ENCODE peak calls at places on chromosomes 12 and 14, in six cellular contexts. C, P, Z, J, V and K are unnamed samples.

GRCh38 chr12:124581792-124582424 is 14.5 kb upstream of the NCOR2 start:
- DNase-seq in C (no peak), P (peak), Z (peak), J (no peak), V (no peak), K (no peak)

GRCh38 chr14:75047506-75047905 is 3.8 kb downstream of the MLH3 start:
- DNase-seq in C (no peak), P (no peak), Z (no peak), J (no peak), V (no peak), K (no peak)

GRCh38 chr12:47133981-47134380 is 54.2 kb upstream of the AMIGO2 start:
- DNase-seq in C (no peak), P (no peak), Z (no peak), J (no peak), V (no peak), K (no peak)

GRCh38 chr12:74349925-74350324 is 187.7 kb upstream of the ATXN7L3B start:
- DNase-seq in C (no peak), P (no peak), Z (no peak), J (peak), V (no peak), K (no peak)

GRCh38 chr12:57894577-57895292 is 46.6 kb upstream of the ATP23 start:
- DNase-seq in C (no peak), P (no peak), Z (no peak), J (no peak), V (no peak), K (no peak)

GRCh38 chr12:112107728-112108447 is 695 bp downstream of the NAA25 start:
- DNase-seq in C (no peak), P (no peak), Z (no peak), J (peak), V (peak), K (no peak)

GRCh38 chr12:100926669-100927248 is 132.2 kb downstream of the ANO4 start:
- DNase-seq in C (no peak), P (no peak), Z (no peak), J (peak), V (no peak), K (no peak)

GRCh38 chr12:26426652-26427051 is 231.3 kb downstream of the SSPN start:
- DNase-seq in C (no peak), P (no peak), Z (no peak), J (no peak), V (no peak), K (no peak)

GRCh38 chr14:81396108-81396507 is 4.0 kb downstream of the STON2 start:
- DNase-seq in C (no peak), P (no peak), Z (no peak), J (no peak), V (no peak), K (no peak)

GRCh38 chr14:93959239-93960107 is 16.9 kb downstream of the ASB2 start:
- DNase-seq in C (peak), P (no peak), Z (peak), J (no peak), V (peak), K (peak)

GRCh38 chr12:104682790-104683279 is 226.1 kb downstream of the CHST11 start:
- DNase-seq in C (peak), P (no peak), Z (no peak), J (no peak), V (no peak), K (no peak)

GRCh38 chr14:75051556-75051899 is 261 bp upstream of the MLH3 start:
- DNase-seq in C (no peak), P (no peak), Z (no peak), J (no peak), V (no peak), K (no peak)

GRCh38 chr12:82412246-82412645 is 53.9 kb downstream of the METTL25 start:
- DNase-seq in C (no peak), P (no peak), Z (no peak), J (no peak), V (no peak), K (no peak)

GRCh38 chr14:55274144-55274543 is 2.9 kb downstream of the FBXO34 start:
- DNase-seq in C (no peak), P (no peak), Z (no peak), J (no peak), V (no peak), K (no peak)

GRCh38 chr12:108691995-108692808 is 39.1 kb downstream of the CORO1C start:
- DNase-seq in C (peak), P (peak), Z (no peak), J (no peak), V (no peak), K (no peak)

DNA sequence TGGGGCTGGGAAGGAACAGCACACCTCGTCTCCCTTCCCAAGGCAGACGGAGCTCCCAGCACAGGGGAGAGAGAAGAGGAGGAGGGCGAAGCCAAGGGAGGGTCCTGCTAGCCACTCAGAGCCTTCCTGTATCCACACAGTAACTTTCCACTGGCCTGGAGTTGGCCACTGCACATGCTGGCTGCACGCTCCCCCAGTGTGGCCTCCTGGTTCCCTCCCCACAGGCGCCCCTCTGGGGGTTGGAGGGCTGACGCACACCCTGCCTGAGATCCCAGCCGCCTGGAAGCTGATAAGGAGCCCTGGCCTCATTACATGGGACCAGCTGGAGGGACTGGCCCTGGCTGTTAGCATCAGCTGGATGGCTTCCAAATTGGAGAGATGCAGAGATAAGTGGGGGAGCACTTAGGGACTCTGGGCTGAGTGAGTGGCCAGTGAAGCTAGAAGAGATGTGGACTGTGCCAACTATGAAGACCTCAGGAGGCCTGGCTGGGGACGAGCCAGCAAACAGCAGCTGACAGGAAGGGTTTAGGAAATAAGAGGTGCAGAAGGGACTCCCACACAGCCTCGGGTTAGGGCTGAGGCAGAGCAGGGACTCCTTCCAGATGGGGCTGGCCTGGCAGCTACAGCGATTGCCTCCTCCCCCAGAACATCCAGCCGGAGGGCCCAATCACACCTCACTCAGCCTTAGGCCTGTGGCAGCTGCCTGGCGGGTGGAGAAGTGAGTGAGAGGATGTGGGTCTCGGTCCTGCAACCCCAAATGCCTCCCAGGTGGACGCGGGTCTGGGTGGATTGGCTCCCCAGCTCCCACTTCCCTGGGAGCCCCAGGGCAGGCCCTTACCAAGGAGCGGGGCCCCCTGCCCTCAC is 26.3 kb upstream of the BCDIN3D start:
- DNase-seq in C (peak), P (no peak), Z (peak), J (peak), V (no peak), K (peak)
- TF ChIP-seq POLR2A in C (no peak), P (no peak), Z (no peak), J (no peak), V (no peak), K (no peak)

GRCh38 chr12:53048033-53048779 is 1.7 kb upstream of the TNS2 start:
- DNase-seq in C (peak), P (peak), Z (peak), J (peak), V (peak), K (no peak)

GRCh38 chr12:53048780-53049401 is 974 bp upstream of the TNS2 start:
- DNase-seq in C (peak), P (peak), Z (peak), J (peak), V (no peak), K (no peak)

GRCh38 chr12:53045646-53046045 is 4.2 kb upstream of the TNS2 start:
- DNase-seq in C (no peak), P (no peak), Z (no peak), J (no peak), V (no peak), K (no peak)

GRCh38 chr12:53046655-53047220 is 3.1 kb upstream of the TNS2 start:
- DNase-seq in C (peak), P (peak), Z (peak), J (peak), V (peak), K (peak)

GRCh38 chr12:53047221-53048032 is 2.4 kb upstream of the TNS2 start:
- DNase-seq in C (peak), P (peak), Z (peak), J (peak), V (peak), K (peak)
- TF ChIP-seq POLR2A in C (peak), P (peak), Z (peak), J (no peak), V (peak), K (peak)

DNA sequence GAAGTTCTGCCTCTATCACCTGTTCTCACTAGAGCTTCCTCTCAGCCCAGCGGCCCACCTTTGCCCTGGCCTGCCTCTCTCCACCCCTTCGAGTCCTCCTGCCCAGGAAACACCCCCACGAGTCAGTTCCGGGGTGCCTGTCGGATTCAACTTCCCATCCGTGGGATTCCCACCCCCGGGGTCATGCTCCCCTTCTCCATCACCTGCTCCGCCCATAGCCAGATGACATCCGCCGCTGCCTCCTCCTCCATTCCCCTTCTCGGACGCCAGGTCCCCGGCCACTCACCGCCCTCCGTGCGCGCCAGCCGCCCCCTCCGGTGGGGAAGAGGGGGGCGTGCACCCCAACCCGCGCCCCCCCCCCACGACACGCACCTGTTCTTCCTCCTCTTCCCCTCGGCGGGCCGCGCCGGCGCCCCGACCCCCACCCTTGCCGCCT is 758 bp downstream of the SPPL3 start:
- DNase-seq in C (peak), P (peak), Z (peak), J (peak), V (peak), K (peak)
- TF ChIP-seq POLR2A in C (peak), P (peak), Z (no peak), J (no peak), V (no peak), K (peak)

GRCh38 chr14:103870144-103870876 is 22.9 kb upstream of the PPP1R13B start:
- DNase-seq in C (no peak), P (no peak), Z (no peak), J (no peak), V (no peak), K (no peak)
- TF ChIP-seq POLR2A in C (no peak), P (no peak), Z (no peak), J (no peak), V (no peak), K (no peak)

GRCh38 chr12:122526683-122527477 is at the start of the genes KNTC1 and RSRC2:
- DNase-seq in C (peak), P (peak), Z (peak), J (peak), V (peak), K (peak)
- TF ChIP-seq POLR2A in C (peak), P (peak), Z (no peak), J (peak), V (peak), K (peak)